ENCODE peak calls at places on chromosomes 11 and 22, in four cellular contexts. W, R, E and K are unnamed samples.

GRCh38 chr22:45934659-45935341 is 42.2 kb downstream of the WNT7B start:
- DNase-seq in W (peak), R (peak), E (no peak), K (no peak)

GRCh38 chr11:35671396-35672127 is 9.0 kb downstream of the TRIM44 start:
- DNase-seq in W (no peak), R (peak), E (no peak), K (no peak)

GRCh38 chr22:39598017-39598965 is 27.7 kb downstream of the CACNA1I start:
- DNase-seq in W (no peak), R (no peak), E (peak), K (no peak)

GRCh38 chr11:6453152-6453551 is 12.4 kb upstream of the HPX start:
- DNase-seq in W (no peak), R (no peak), E (no peak), K (no peak)

GRCh38 chr11:64546176-64546575 is 44.8 kb upstream of the SLC22A12 start:
- DNase-seq in W (no peak), R (no peak), E (no peak), K (peak)

GRCh38 chr11:128734439-128735224 is 40.8 kb downstream of the FLI1 start:
- DNase-seq in W (no peak), R (no peak), E (no peak), K (peak)

GRCh38 chr11:83284501-83285051 is 1.6 kb downstream of the CCDC90B start:
- DNase-seq in W (no peak), R (no peak), E (no peak), K (no peak)

GRCh38 chr11:77051511-77051910 is 15.3 kb upstream of the CAPN5 start:
- DNase-seq in W (no peak), R (no peak), E (no peak), K (no peak)

GRCh38 chr11:38460901-38461300 is 1862.9 kb upstream of the RAG2 start:
- DNase-seq in W (no peak), R (peak), E (no peak), K (no peak)

GRCh38 chr22:19704355-19705015 is 9.8 kb upstream of the SEPTIN5 start:
- DNase-seq in W (no peak), R (no peak), E (no peak), K (no peak)

GRCh38 chr11:5269715-5270147 is at the start of gene HBE1:
- DNase-seq in W (no peak), R (no peak), E (no peak), K (no peak)

GRCh38 chr11:827146-827860 is 416 bp upstream of the CRACR2B start:
- DNase-seq in W (no peak), R (no peak), E (no peak), K (no peak)

GRCh38 chr11:40130427-40130826 is 1329.0 kb downstream of the LRRC4C start:
- DNase-seq in W (no peak), R (no peak), E (no peak), K (no peak)

GRCh38 chr11:94130589-94131362 is 2.1 kb downstream of the PANX1 start:
- DNase-seq in W (no peak), R (peak), E (no peak), K (no peak)

GRCh38 chr11:41201156-41201555 is 258.3 kb downstream of the LRRC4C start:
- DNase-seq in W (no peak), R (no peak), E (peak), K (no peak)

GRCh38 chr11:77302752-77303151 is 1.3 kb upstream of the GDPD4 start:
- DNase-seq in W (no peak), R (no peak), E (no peak), K (no peak)

GRCh38 chr11:98862169-98862568 is 158.6 kb upstream of the CNTN5 start:
- DNase-seq in W (no peak), R (no peak), E (no peak), K (no peak)

GRCh38 chr11:26228778-26229177 is 103.2 kb upstream of the ANO3 start:
- DNase-seq in W (no peak), R (peak), E (no peak), K (no peak)

GRCh38 chr11:42253156-42253555 is 793.7 kb upstream of the LRRC4C start:
- DNase-seq in W (no peak), R (no peak), E (no peak), K (no peak)

GRCh38 chr22:40376149-40376548 is 5.8 kb downstream of the SGSM3 start:
- DNase-seq in W (no peak), R (no peak), E (no peak), K (no peak)

GRCh38 chr11:108160970-108161566 is 39.7 kb downstream of the ACAT1 start:
- DNase-seq in W (no peak), R (no peak), E (no peak), K (no peak)

GRCh38 chr11:59719556-59719955 is 5.9 kb upstream of the OR10V1 start:
- DNase-seq in W (no peak), R (no peak), E (no peak), K (no peak)

GRCh38 chr11:122646549-122647340 is 8.8 kb upstream of the UBASH3B start:
- DNase-seq in W (no peak), R (peak), E (no peak), K (no peak)

GRCh38 chr11:108498046-108498815 is at the start of gene POGLUT3:
- DNase-seq in W (no peak), R (peak), E (peak), K (no peak)

GRCh38 chr11:124152770-124153407 is 30.3 kb upstream of the OR10D3 start:
- DNase-seq in W (no peak), R (no peak), E (no peak), K (no peak)
- TF ChIP-seq CTCF in W (no peak), R (peak), E (no peak), K (no peak)

DNA sequence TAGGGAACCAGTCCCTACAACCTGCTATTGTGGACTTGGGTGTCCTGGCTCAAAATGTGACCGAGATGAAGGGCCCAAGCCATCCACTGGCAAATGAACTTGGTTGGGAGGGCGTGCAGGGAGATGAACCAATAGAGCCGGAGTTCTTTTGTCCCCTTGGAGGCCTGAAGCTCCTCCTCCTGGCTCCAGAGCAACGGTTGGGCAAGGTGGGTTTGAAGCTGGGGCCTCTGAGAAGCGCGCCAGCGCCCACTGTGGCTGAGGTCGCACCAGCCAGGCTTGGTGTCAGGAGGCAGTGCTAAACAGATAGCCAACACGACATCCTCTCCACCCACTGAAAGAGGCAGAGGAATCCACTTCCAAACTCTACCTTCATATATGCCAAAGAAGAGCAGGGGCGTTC is 36.0 kb upstream of the PACSIN2 start:
- DNase-seq in W (no peak), R (no peak), E (peak), K (no peak)
- TF ChIP-seq CTCF in W (no peak), R (no peak), E (peak), K (no peak)

GRCh38 chr11:66267379-66268209 is 845 bp upstream of the RAB1B start:
- DNase-seq in W (peak), R (peak), E (peak), K (peak)
- TF ChIP-seq CTCF in W (peak), R (no peak), E (no peak), K (no peak)

GRCh38 chr22:32949719-32950118 is 108.5 kb downstream of the SYN3 start:
- DNase-seq in W (no peak), R (peak), E (no peak), K (no peak)
- TF ChIP-seq CTCF in W (no peak), R (no peak), E (no peak), K (no peak)

DNA sequence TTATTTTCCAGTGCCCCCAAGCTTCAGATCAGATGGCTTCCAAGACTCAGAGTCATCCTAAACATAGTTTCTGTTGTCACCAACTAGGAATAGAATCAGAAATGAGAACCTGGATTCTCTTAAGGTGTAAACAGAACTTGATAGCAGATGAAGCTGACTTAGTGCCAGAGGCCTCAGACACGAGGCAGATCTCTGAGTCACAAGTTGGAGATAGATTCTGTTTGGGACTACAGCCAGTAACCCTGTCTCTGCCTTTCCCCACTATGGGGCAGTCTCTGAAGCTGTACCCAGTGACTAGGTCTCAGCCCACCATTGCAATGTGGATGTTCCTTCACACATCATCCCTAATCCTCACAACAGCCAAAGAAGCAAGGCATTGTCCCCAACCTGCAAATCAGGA is 25.4 kb downstream of the NEU3 start:
- DNase-seq in W (no peak), R (peak), E (no peak), K (no peak)
- TF ChIP-seq CTCF in W (no peak), R (peak), E (no peak), K (no peak)

GRCh38 chr11:2536440-2536989 is 91.7 kb downstream of the KCNQ1 start:
- DNase-seq in W (no peak), R (no peak), E (no peak), K (peak)
- TF ChIP-seq CTCF in W (no peak), R (no peak), E (no peak), K (no peak)

GRCh38 chr11:22830082-22830414 is 447 bp upstream of the SVIP start:
- DNase-seq in W (no peak), R (no peak), E (no peak), K (no peak)
- TF ChIP-seq CTCF in W (no peak), R (no peak), E (no peak), K (peak)

DNA sequence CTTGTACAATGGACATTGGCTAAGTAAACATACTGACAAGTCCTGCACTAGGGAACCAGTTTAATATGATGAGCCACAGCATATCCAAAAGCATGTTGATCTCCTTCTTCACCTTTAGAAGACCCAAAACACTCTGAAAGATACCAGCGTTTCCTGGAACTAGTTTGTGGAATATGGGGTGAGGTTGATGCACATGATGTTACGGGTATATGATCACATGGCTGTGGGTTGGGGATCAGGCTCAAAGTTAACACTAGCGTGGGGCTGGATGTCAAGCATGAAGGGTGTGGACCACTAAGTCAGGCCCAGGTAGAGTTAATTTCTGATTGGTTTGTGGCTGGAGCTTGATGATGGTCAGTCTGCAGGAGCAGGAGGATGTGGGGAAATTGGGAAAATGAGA is 9.0 kb downstream of the IGLL5 start:
- DNase-seq in W (no peak), R (no peak), E (no peak), K (peak)
- TF ChIP-seq CTCF in W (no peak), R (no peak), E (no peak), K (no peak)

DNA sequence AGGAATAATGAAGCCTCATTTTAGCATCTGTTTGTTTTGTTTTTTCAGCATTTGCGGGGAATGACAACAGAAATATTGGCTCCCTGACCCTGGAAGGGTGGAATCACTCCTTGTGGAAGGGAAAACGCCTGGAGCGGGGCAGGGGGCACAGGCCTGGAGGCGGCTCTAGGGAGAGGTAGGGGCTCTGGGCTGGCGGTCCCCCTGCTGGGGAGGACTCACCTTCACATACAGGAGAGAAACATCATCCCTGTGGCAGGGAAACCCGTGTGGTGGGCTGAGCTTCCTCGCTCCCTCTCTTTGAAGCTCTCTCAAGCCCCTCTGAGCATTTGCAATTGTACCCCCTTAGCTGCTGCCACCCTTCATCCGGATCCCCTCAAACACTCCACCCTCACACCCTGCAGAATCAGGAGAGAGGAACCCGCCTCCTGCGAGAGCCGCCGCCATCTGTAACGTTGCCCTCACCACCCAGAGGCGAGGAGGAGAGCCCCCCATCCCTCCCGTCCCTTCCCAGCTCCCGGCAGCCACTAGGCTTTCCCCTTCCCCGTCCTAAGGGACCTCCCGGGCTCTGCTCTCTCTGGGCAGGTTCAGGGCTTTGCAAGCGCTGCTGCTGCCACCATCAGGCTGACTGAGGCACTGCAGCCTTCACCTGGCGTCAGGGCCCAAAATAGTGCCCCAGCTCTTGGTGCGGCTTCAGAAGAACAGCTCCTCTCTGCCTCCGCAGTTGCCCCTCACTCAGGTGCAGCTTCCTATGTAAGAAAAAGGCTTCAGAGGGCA is 10.4 kb downstream of the KIRREL3 start:
- DNase-seq in W (no peak), R (peak), E (peak), K (peak)
- TF ChIP-seq CTCF in W (peak), R (peak), E (peak), K (peak)

GRCh38 chr22:24707477-24707816 is 67.1 kb downstream of the PIWIL3 start:
- DNase-seq in W (no peak), R (no peak), E (no peak), K (no peak)

GRCh38 chr22:24703101-24703500 is 71.4 kb downstream of the PIWIL3 start:
- DNase-seq in W (no peak), R (no peak), E (no peak), K (no peak)

GRCh38 chr22:24706732-24707476 is 67.6 kb downstream of the PIWIL3 start:
- DNase-seq in W (no peak), R (no peak), E (no peak), K (no peak)

DNA sequence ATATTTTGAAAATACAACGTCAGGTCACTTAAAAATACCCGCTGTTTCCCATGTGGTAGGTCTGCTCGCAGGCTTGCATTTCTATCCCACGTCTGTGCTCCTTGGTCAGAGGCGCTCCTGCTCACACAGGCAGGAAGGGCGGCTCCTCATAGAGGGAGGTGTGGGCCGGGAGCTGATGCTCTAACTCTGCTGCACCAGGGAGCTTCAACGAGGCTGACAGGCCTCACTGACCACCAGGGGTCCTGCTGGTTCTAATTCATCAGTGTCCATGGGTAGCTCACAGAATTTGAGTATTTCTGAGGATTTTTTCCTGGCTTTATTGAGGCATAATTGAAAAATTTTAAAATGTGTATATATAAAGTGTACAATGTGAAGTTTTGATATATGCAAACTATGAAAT is 68.5 kb downstream of the PIWIL3 start:
- DNase-seq in W (no peak), R (no peak), E (no peak), K (no peak)
- TF ChIP-seq CTCF in W (no peak), R (no peak), E (peak), K (no peak)